ENCODE peak calls at places on chromosomes 6 and 20, in nine cellular contexts. L is stimulated activated CD4-positive, alpha-beta T cell treated with anti-CD3 and anti-CD28 coated beads, Interleukin-1b, Interleukin-23, amount 100 ng/mL, for 24 hours; J is AG04449; W is right lobe of liver; G is foreskin fibroblast; V is ELF-1; I is HTR-8/SVneo; P is GM12865; X is stimulated activated CD8-positive, alpha-beta memory T cell treated with anti-CD3 and anti-CD28 coated beads, Interleukin-15, amount 100 ng/mL, for 48 hours. U is an unnamed sample.

GRCh38 chr6:134549854-134550253 is 231.9 kb upstream of the SGK1 start:
- DNase-seq in W (no peak), X (no peak), J (no peak), G (no peak), I (no peak), P (no peak), L (no peak), V (no peak), U (no peak)

GRCh38 chr6:140773276-140773675 is 1359.4 kb upstream of the GJE1 start:
- DNase-seq in X (no peak), I (no peak), J (no peak), G (peak), V (no peak), P (no peak), L (no peak), W (no peak), U (no peak)

GRCh38 chr6:145502417-145502816 is 232.9 kb downstream of the EPM2A start:
- DNase-seq in L (no peak), V (no peak), P (no peak), W (no peak), X (no peak), G (peak), J (no peak), I (no peak), U (no peak)

GRCh38 chr6:160207618-160208017 is 51.0 kb downstream of the SLC22A2 start:
- DNase-seq in L (no peak), P (no peak), G (no peak), V (no peak), W (no peak), I (no peak), J (no peak), X (no peak), U (no peak)

GRCh38 chr6:154715449-154715848 is 17.8 kb upstream of the SCAF8 start:
- DNase-seq in L (no peak), J (no peak), I (no peak), X (no peak), G (no peak), V (no peak), W (no peak), P (no peak), U (no peak)

GRCh38 chr6:85323435-85324040 is 126.3 kb upstream of the NT5E start:
- DNase-seq in G (peak), X (peak), V (peak), J (peak), I (peak), P (peak), L (peak), W (peak), U (peak)

GRCh38 chr6:167995731-167996151 is 1.7 kb upstream of the KIF25 start:
- DNase-seq in P (no peak), W (no peak), L (no peak), I (no peak), X (no peak), G (no peak), J (no peak), V (no peak), U (no peak)

GRCh38 chr6:84651583-84651982 is 112.8 kb downstream of the TBX18 start:
- DNase-seq in X (no peak), J (no peak), V (no peak), W (no peak), G (no peak), I (no peak), L (no peak), P (no peak), U (no peak)

GRCh38 chr6:100462990-100463684 is 1.6 kb downstream of the SIM1 start:
- DNase-seq in P (no peak), J (no peak), L (no peak), I (no peak), G (peak), X (no peak), W (no peak), V (no peak), U (no peak)

GRCh38 chr6:87660226-87660886 is 41.7 kb downstream of the AKIRIN2 start:
- DNase-seq in P (no peak), L (no peak), J (peak), I (no peak), X (no peak), G (peak), V (no peak), W (no peak), U (peak)

GRCh38 chr20:37277253-37277593 is 12.2 kb upstream of the MANBAL start:
- DNase-seq in W (no peak), G (no peak), L (no peak), X (no peak), P (no peak), I (no peak), V (no peak), J (no peak), U (no peak)

U was measured in fibroblast of gingiva.